ENCODE peak calls at places on chromosomes 2 and 18, in six cellular contexts. J is transverse colon, O is SK-MEL-5, K is fibroblast of the aortic adventitia, B is Kasumi-1, L is stomach. I is an unnamed sample.

GRCh38 chr2:38266382-38267051 is 110.6 kb downstream of the ATL2 start:
- DNase-seq in J (no peak), O (no peak), K (no peak), B (no peak), L (no peak), I (no peak)

GRCh38 chr2:201175971-201176570 is 6.9 kb upstream of the CASP10 start:
- DNase-seq in J (peak), O (peak), K (no peak), B (no peak), L (peak), I (no peak)

GRCh38 chr2:116094196-116094595 is 1651.8 kb downstream of the DPP10 start:
- DNase-seq in J (no peak), O (peak), K (no peak), B (no peak), L (no peak), I (no peak)

GRCh38 chr2:223042704-223043118 is 9.3 kb upstream of the KCNE4 start:
- DNase-seq in J (no peak), O (peak), K (peak), B (peak), L (no peak), I (no peak)

GRCh38 chr18:199214-199613 is 40.9 kb downstream of the USP14 start:
- DNase-seq in J (no peak), O (no peak), K (no peak), B (no peak), L (no peak), I (no peak)

GRCh38 chr18:12422936-12423335 is 15.2 kb downstream of the PRELID3A start:
- DNase-seq in J (no peak), O (peak), K (no peak), B (peak), L (no peak), I (no peak)

GRCh38 chr2:228039752-228040534 is 141.5 kb downstream of the SPHKAP start:
- DNase-seq in J (no peak), O (peak), K (peak), B (peak), L (no peak), I (no peak)

GRCh38 chr2:69642709-69643601 is 584 bp downstream of the AAK1 start:
- DNase-seq in J (peak), O (peak), K (peak), B (peak), L (no peak), I (peak)

GRCh38 chr18:61992923-61993322 is 100.1 kb upstream of the RNF152 start:
- DNase-seq in J (no peak), O (no peak), K (peak), B (peak), L (no peak), I (no peak)

GRCh38 chr18:63177822-63178525 is 141.6 kb downstream of the BCL2 start:
- DNase-seq in J (peak), O (no peak), K (no peak), B (no peak), L (no peak), I (no peak)

GRCh38 chr2:187424156-187424555 is 23.9 kb downstream of the CALCRL start:
- DNase-seq in J (no peak), O (no peak), K (peak), B (no peak), L (no peak), I (no peak)

GRCh38 chr18:75618146-75618545 is 190.6 kb upstream of the SMIM21 start:
- DNase-seq in J (no peak), O (no peak), K (no peak), B (no peak), L (no peak), I (no peak)

GRCh38 chr2:203685081-203685621 is 21.3 kb upstream of the CD28 start:
- DNase-seq in J (no peak), O (peak), K (peak), B (no peak), L (no peak), I (no peak)

GRCh38 chr2:74099835-74100234 is 47.9 kb downstream of the BOLA3 start:
- DNase-seq in J (peak), O (no peak), K (no peak), B (no peak), L (peak), I (no peak)

GRCh38 chr2:53652131-53652530 is 115.5 kb upstream of the CHAC2 start:
- DNase-seq in J (no peak), O (peak), K (no peak), B (no peak), L (no peak), I (no peak)

GRCh38 chr2:168995744-168996143 is 35.4 kb downstream of the ABCB11 start:
- DNase-seq in J (no peak), O (no peak), K (no peak), B (no peak), L (no peak), I (no peak)

GRCh38 chr2:241033994-241034393 is 35.6 kb downstream of the SNED1 start:
- DNase-seq in J (no peak), O (no peak), K (no peak), B (no peak), L (no peak), I (no peak)

GRCh38 chr18:75612491-75612890 is 185.0 kb upstream of the SMIM21 start:
- DNase-seq in J (no peak), O (no peak), K (no peak), B (no peak), L (no peak), I (no peak)

GRCh38 chr18:10354241-10354811 is 100.1 kb upstream of the APCDD1 start:
- DNase-seq in J (no peak), O (no peak), K (no peak), B (no peak), L (no peak), I (no peak)

I was measured in ureter.